ENCODE peak calls at places on chromosome 20, in eight cellular contexts. X is hepatocyte; D is ovary; L is RWPE2; M is heart right ventricle; C is colonic mucosa; O is CD4-positive, CD25-positive, alpha-beta regulatory T cell; G is IMR-90. A is an unnamed sample.

GRCh38 chr20:61975411-61975810 is 90.3 kb downstream of the TAF4 start:
- DNase-seq in C (no peak), G (no peak), X (no peak), O (no peak), D (no peak), L (peak; percentile 59), M (no peak), A (no peak)

GRCh38 chr20:11511816-11512215 is 405.9 kb upstream of the BTBD3 start:
- DNase-seq in O (no peak), C (no peak), M (no peak), L (no peak), X (no peak), G (no peak), D (no peak), A (peak; percentile 45)

GRCh38 chr20:35735828-35736470 is 6.1 kb downstream of the RBM39 start:
- DNase-seq in C (no peak), O (no peak), L (no peak), X (no peak), G (no peak), M (no peak), D (no peak), A (no peak)

GRCh38 chr20:45998337-45998736 is 10.4 kb upstream of the MMP9 start:
- DNase-seq in C (no peak), L (no peak), X (no peak), O (no peak), G (no peak), M (no peak), D (no peak), A (no peak)

GRCh38 chr20:10669843-10670446 is 3.9 kb downstream of the JAG1 start:
- DNase-seq in C (no peak), O (no peak), X (no peak), M (no peak), L (no peak), D (no peak), G (no peak), A (no peak)

GRCh38 chr20:47317127-47317895 is 39.2 kb downstream of the ZMYND8 start:
- DNase-seq in L (peak; percentile 100), C (peak; percentile 62), G (peak; percentile 98), X (peak; percentile 82), D (peak; percentile 63), O (peak; percentile 7), M (peak; percentile 73), A (peak; percentile 62)

GRCh38 chr20:36773123-36773547 is 428 bp downstream of the DSN1 start:
- DNase-seq in X (no peak), D (no peak), G (no peak), M (no peak), O (no peak), L (no peak), C (no peak), A (peak; percentile 7)

GRCh38 chr20:31700747-31701146 is 21.9 kb downstream of the BCL2L1 start:
- DNase-seq in O (no peak), D (no peak), G (no peak), L (no peak), C (no peak), M (no peak), X (no peak), A (no peak)

GRCh38 chr20:35561671-35562070 is 19.8 kb downstream of the ERGIC3 start:
- DNase-seq in O (no peak), X (no peak), M (no peak), G (no peak), D (no peak), L (no peak), C (no peak), A (no peak)

GRCh38 chr20:49560646-49561045 is 7.3 kb downstream of the PTGIS start:
- DNase-seq in M (no peak), X (no peak), O (no peak), G (no peak), C (no peak), L (peak; percentile 76), D (no peak), A (no peak)

GRCh38 chr20:6006603-6006949 is 47.3 kb downstream of the LRRN4 start:
- DNase-seq in X (no peak), D (no peak), L (no peak), C (peak; percentile 26), O (no peak), G (no peak), M (no peak), A (no peak)

GRCh38 chr20:52972965-52973819 is 1.0 kb downstream of the TSHZ2 start:
- DNase-seq in M (peak; percentile 19), L (peak; percentile 78), G (no peak), D (peak; percentile 51), O (no peak), C (no peak), X (peak; percentile 40), A (no peak)

GRCh38 chr20:47146703-47147102 is 209.8 kb downstream of the ZMYND8 start:
- DNase-seq in M (no peak), G (peak; percentile 73), O (no peak), D (no peak), X (no peak), C (no peak), L (no peak), A (no peak)

GRCh38 chr20:44224651-44225050 is 14.1 kb upstream of the OSER1 start:
- DNase-seq in G (no peak), M (no peak), X (no peak), O (no peak), L (no peak), D (no peak), C (no peak), A (no peak)

GRCh38 chr20:1185781-1186334 is 1.1 kb upstream of the TMEM74B start:
- DNase-seq in G (peak; percentile 26), D (no peak), L (no peak), C (peak; percentile 45), O (peak; percentile 20), X (peak; percentile 80), M (peak; percentile 59), A (peak; percentile 68)

GRCh38 chr20:1184638-1185315 is at the start of gene TMEM74B:
- DNase-seq in G (no peak), O (no peak), D (no peak), L (no peak), X (peak; percentile 34), C (no peak), M (no peak), A (peak; percentile 23)

GRCh38 chr20:1185316-1185741 is 548 bp upstream of the TMEM74B start:
- DNase-seq in D (no peak), X (peak; percentile 47), C (no peak), G (no peak), M (peak; percentile 26), O (no peak), L (no peak), A (peak; percentile 10)

GRCh38 chr20:1187605-1188171 is 2.9 kb upstream of the TMEM74B start:
- DNase-seq in M (no peak), L (no peak), C (no peak), G (no peak), O (no peak), X (peak; percentile 57), D (no peak), A (peak; percentile 89)

GRCh38 chr20:1186367-1186991 is 1.7 kb upstream of the TMEM74B start:
- DNase-seq in M (no peak), D (no peak), O (no peak), G (no peak), L (no peak), C (no peak), X (no peak), A (peak; percentile 47)
- H3K27me3 ChIP-seq in M (peaks cover 31% of the 10 kb centered on the region), D (no peaks in the 10 kb centered on the region), O (peaks cover 13% of the 10 kb centered on the region), G (peaks cover 56% of the 10 kb centered on the region), L (peaks cover 36% of the 10 kb centered on the region), C (peaks cover 14% of the 10 kb centered on the region), X (peaks cover 16% of the 10 kb centered on the region), A (no peaks in the 10 kb centered on the region)

DNA sequence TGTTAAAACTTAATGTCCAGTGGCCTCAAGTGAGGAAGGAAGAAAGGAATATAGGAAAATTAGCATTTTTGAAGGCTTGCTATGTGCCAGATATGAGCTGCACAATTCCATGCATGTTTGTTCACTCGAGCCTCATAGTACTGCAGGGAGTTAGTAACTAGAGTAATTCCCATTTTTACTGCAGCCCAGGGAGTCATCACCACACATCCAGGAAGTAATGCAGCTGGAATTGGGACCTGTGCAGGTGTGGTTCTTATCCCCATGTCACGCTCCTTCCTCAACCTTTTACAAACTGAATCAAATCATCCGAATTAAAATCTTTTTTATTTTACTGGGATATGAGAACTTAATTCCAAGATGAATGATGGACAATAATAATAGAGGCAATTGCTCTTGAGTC is 149.5 kb upstream of the MAFB start:
- DNase-seq in G (no peak), C (no peak), O (no peak), L (no peak), D (no peak), X (no peak), M (no peak), A (no peak)
- H3K27me3 ChIP-seq in G (peaks cover 3% of the 10 kb centered on the region), C (no peaks in the 10 kb centered on the region), O (no peaks in the 10 kb centered on the region), L (peaks cover 41% of the 10 kb centered on the region), D (no peaks in the 10 kb centered on the region), X (peaks cover under 1% of the 10 kb centered on the region), M (peaks cover 3% of the 10 kb centered on the region), A (no peaks in the 10 kb centered on the region)

DNA sequence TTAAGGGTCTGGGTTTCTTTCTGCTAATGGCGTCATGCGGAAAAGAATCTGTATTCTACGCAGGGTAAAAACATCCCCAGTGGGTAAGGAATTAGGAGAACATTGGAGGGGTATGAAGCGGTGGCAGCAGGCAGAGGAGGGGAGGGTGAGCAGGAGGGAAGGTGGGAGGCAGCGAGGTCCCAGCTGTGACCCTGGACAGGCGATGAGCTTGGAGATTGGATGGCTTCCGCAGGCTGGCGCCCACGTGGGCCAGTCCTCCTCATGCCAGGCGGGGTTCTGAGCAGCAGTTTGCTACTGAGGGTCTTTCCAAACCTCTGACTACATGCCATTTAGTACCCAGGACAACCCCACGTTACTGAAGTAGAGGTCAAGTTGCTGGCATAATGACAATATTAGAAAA is 172.6 kb downstream of the LINC00237 start:
- DNase-seq in C (no peak), O (no peak), G (no peak), X (no peak), M (no peak), L (no peak), D (no peak), A (no peak)
- H3K27me3 ChIP-seq in C (no peaks in the 10 kb centered on the region), O (no peaks in the 10 kb centered on the region), G (no peaks in the 10 kb centered on the region), X (no peaks in the 10 kb centered on the region), M (peaks cover 6% of the 10 kb centered on the region), L (peaks cover 9% of the 10 kb centered on the region), D (no peaks in the 10 kb centered on the region), A (no peaks in the 10 kb centered on the region)

GRCh38 chr20:63477944-63478343 is 5.5 kb upstream of the KCNQ2 start:
- DNase-seq in C (no peak), D (no peak), L (no peak), M (no peak), G (no peak), O (no peak), X (no peak), A (no peak)
- H3K27me3 ChIP-seq in C (peaks cover 21% of the 10 kb centered on the region), D (no peaks in the 10 kb centered on the region), L (peaks cover 34% of the 10 kb centered on the region), M (peaks cover 90% of the 10 kb centered on the region), G (peaks cover 70% of the 10 kb centered on the region), O (no peaks in the 10 kb centered on the region), X (peaks cover 49% of the 10 kb centered on the region), A (peaks cover 3% of the 10 kb centered on the region)

GRCh38 chr20:25287631-25288290 is 39.9 kb downstream of the PYGB start:
- DNase-seq in X (no peak), C (no peak), L (peak; percentile 47), G (no peak), O (no peak), D (peak; percentile 12), M (no peak), A (no peak)
- H3K27me3 ChIP-seq in X (no peaks in the 10 kb centered on the region), C (no peaks in the 10 kb centered on the region), L (no peaks in the 10 kb centered on the region), G (no peaks in the 10 kb centered on the region), O (no peaks in the 10 kb centered on the region), D (no peaks in the 10 kb centered on the region), M (no peaks in the 10 kb centered on the region), A (no peaks in the 10 kb centered on the region)